ENCODE peak calls at places on chromosome 2, in ten cellular contexts. Q is fibroblast of mammary gland, O is GM20000, F is uterus, N is glutamatergic neuron, V is tibial nerve, J is A549, A is AG09319, D is lower leg skin, W is tibial artery. M is an unnamed sample.

GRCh38 chr2:121004950-121005349 is 269.3 kb downstream of the GLI2 start:
- DNase-seq in Q (no peak), O (no peak), F (no peak), N (no peak), V (peak; percentile 3), J (no peak), A (no peak), D (peak; percentile 83), W (no peak), M (no peak)

GRCh38 chr2:58063641-58064040 is 17.0 kb downstream of the VRK2 start:
- DNase-seq in Q (peak; percentile 87), O (no peak), F (no peak), N (no peak), V (no peak), J (no peak), A (no peak), D (no peak), W (no peak), M (no peak)

GRCh38 chr2:190407662-190408537 is at the start of gene MFSD6:
- DNase-seq in Q (no peak), O (peak; percentile 87), F (peak; percentile 28), N (peak; percentile 69), V (peak; percentile 10), J (peak; percentile 32), A (no peak), D (peak; percentile 89), W (no peak), M (peak; percentile 71)

GRCh38 chr2:189379731-189380261 is 61.5 kb upstream of the WDR75 start:
- DNase-seq in Q (no peak), O (no peak), F (no peak), N (no peak), V (no peak), J (no peak), A (no peak), D (no peak), W (no peak), M (no peak)

GRCh38 chr2:68319397-68320117 is at the start of gene CNRIP1:
- DNase-seq in Q (peak; percentile 85), O (peak; percentile 33), F (peak; percentile 84), N (peak; percentile 84), V (peak; percentile 71), J (peak; percentile 18), A (peak; percentile 60), D (peak; percentile 94), W (peak; percentile 83), M (peak; percentile 74)

GRCh38 chr2:120624738-120625446 is 110.8 kb upstream of the GLI2 start:
- DNase-seq in Q (no peak), O (no peak), F (no peak), N (no peak), V (no peak), J (no peak), A (no peak), D (no peak), W (peak; percentile 51), M (no peak)

GRCh38 chr2:9740382-9741040 is 102.8 kb upstream of the TAF1B start:
- DNase-seq in Q (no peak), O (no peak), F (no peak), N (no peak), V (no peak), J (no peak), A (no peak), D (no peak), W (no peak), M (no peak)

GRCh38 chr2:23412556-23413155 is 27.7 kb downstream of the KLHL29 start:
- DNase-seq in Q (peak; percentile 76), O (no peak), F (no peak), N (no peak), V (no peak), J (no peak), A (peak; percentile 10), D (peak; percentile 65), W (no peak), M (no peak)

GRCh38 chr2:233363744-233364235 is 9.5 kb downstream of the DGKD start:
- DNase-seq in Q (no peak), O (no peak), F (no peak), N (no peak), V (no peak), J (no peak), A (no peak), D (no peak), W (no peak), M (no peak)

GRCh38 chr2:167946367-167946955 is 300.9 kb downstream of the STK39 start:
- DNase-seq in Q (no peak), O (no peak), F (no peak), N (no peak), V (no peak), J (no peak), A (no peak), D (no peak), W (no peak), M (no peak)

GRCh38 chr2:242044206-242044590 is 174.7 kb downstream of the RTP5 start:
- DNase-seq in Q (no peak), O (no peak), F (no peak), N (no peak), V (no peak), J (no peak), A (no peak), D (peak; percentile 34), W (no peak), M (no peak)

GRCh38 chr2:158740591-158740990 is 54.5 kb upstream of the DAPL1 start:
- DNase-seq in Q (peak; percentile 95), O (no peak), F (no peak), N (no peak), V (no peak), J (no peak), A (no peak), D (peak; percentile 39), W (no peak), M (no peak)

GRCh38 chr2:241490825-241491505 is 17.4 kb downstream of the STK25 start:
- DNase-seq in Q (no peak), O (no peak), F (no peak), N (no peak), V (no peak), J (no peak), A (no peak), D (no peak), W (no peak), M (no peak)

GRCh38 chr2:116142828-116143227 is 1671.7 kb upstream of the DDX18 start:
- DNase-seq in Q (no peak), O (no peak), F (no peak), N (no peak), V (no peak), J (no peak), A (no peak), D (no peak), W (no peak), M (no peak)

GRCh38 chr2:113138428-113139322 is 11.3 kb downstream of the IL1RN start:
- DNase-seq in Q (peak; percentile 71), O (peak; percentile 72), F (no peak), N (no peak), V (peak; percentile 91), J (peak; percentile 52), A (peak; percentile 35), D (no peak), W (no peak), M (peak; percentile 35)

GRCh38 chr2:228063558-228063957 is 117.9 kb downstream of the SPHKAP start:
- DNase-seq in Q (no peak), O (no peak), F (no peak), N (no peak), V (no peak), J (no peak), A (no peak), D (no peak), W (no peak), M (no peak)
- TF ChIP-seq CTCF in Q (no peak), O (no peak), F (no peak), N (no peak), V (no peak), J (no peak), A (no peak), D (no peak), W (no peak), M (no peak)

GRCh38 chr2:202831241-202831997 is 40.1 kb downstream of the ICA1L start:
- DNase-seq in Q (peak; percentile 65), O (peak; percentile 48), F (no peak), N (peak; percentile 29), V (peak; percentile 53), J (peak; percentile 52), A (no peak), D (no peak), W (no peak), M (peak; percentile 16)
- TF ChIP-seq CTCF in Q (peak; percentile 85), O (peak; percentile 54), F (peak; percentile 53), N (no peak), V (peak; percentile 35), J (peak; percentile 91), A (peak; percentile 77), D (no peak), W (peak; percentile 56), M (peak; percentile 42)

DNA sequence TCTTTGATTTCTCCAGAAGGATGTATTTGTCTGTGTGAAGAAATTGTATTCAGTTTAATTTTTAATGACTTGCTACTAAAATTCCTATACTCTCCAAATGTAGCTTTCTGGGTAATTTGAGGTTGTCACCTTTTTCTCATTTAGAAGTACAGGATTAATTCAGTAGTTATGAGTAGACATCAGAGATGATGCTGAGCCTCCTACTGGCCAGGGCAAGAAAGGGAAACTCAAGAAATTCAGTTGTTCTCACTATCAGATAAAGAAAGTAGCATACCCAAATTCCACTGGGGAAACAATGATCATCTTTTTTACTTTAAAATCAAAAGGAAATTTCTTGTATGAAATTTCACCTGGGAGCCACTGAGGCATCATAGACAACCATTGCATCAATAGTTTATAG is 199.4 kb downstream of the SATB2 start:
- DNase-seq in Q (peak; percentile 24), O (no peak), F (no peak), N (no peak), V (no peak), J (no peak), A (no peak), D (no peak), W (no peak), M (no peak)
- TF ChIP-seq CTCF in Q (peak; percentile 61), O (no peak), F (no peak), N (no peak), V (no peak), J (no peak), A (peak; percentile 32), D (no peak), W (no peak), M (no peak)

GRCh38 chr2:150097402-150097801 is 390.1 kb downstream of the RND3 start:
- DNase-seq in Q (no peak), O (no peak), F (no peak), N (no peak), V (no peak), J (no peak), A (no peak), D (no peak), W (no peak), M (no peak)

GRCh38 chr2:150099805-150100204 is 387.7 kb downstream of the RND3 start:
- DNase-seq in Q (no peak), O (no peak), F (no peak), N (no peak), V (no peak), J (no peak), A (no peak), D (no peak), W (no peak), M (no peak)

GRCh38 chr2:150100311-150100710 is 387.2 kb downstream of the RND3 start:
- DNase-seq in Q (no peak), O (no peak), F (no peak), N (no peak), V (no peak), J (no peak), A (no peak), D (no peak), W (no peak), M (no peak)

GRCh38 chr2:150095361-150095760 is 392.1 kb downstream of the RND3 start:
- DNase-seq in Q (no peak), O (no peak), F (no peak), N (no peak), V (no peak), J (no peak), A (no peak), D (no peak), W (no peak), M (no peak)

GRCh38 chr2:150097891-150098595 is 389.4 kb downstream of the RND3 start:
- DNase-seq in Q (peak; percentile 41), O (no peak), F (no peak), N (no peak), V (no peak), J (no peak), A (no peak), D (no peak), W (no peak), M (no peak)
- TF ChIP-seq CTCF in Q (peak; percentile 52), O (no peak), F (no peak), N (no peak), V (no peak), J (no peak), A (peak; percentile 46), D (no peak), W (no peak), M (no peak)

M was measured in nephron progenitor cell.